ENCODE peak calls at places on chromosomes 5 and 9, in ten cellular contexts. N, O, W, M, J, K, Y, Z, U and V are unnamed samples. For H3K4me1, the result is how much of the 10 kb centered on the place peaks cover.

GRCh38 chr5:584846-585245 is 27.3 kb upstream of the CEP72 start:
- DNase-seq in O (no peak), W (no peak), M (no peak), J (no peak), Z (no peak), N (no peak), K (no peak), U (no peak), Y (no peak), V (no peak)

GRCh38 chr9:88477300-88477751 is 57.7 kb upstream of the NXNL2 start:
- DNase-seq in N (no peak), U (no peak), M (no peak), W (no peak), J (no peak), K (peak), Z (peak), Y (no peak), O (no peak), V (no peak)

GRCh38 chr5:10536511-10536910 is 27.4 kb upstream of the ANKRD33B start:
- DNase-seq in Y (no peak), K (no peak), M (no peak), W (no peak), O (no peak), Z (no peak), J (no peak), N (no peak), U (no peak), V (no peak)

GRCh38 chr9:23073136-23073535 is 626.5 kb downstream of the DMRTA1 start:
- DNase-seq in M (no peak), O (no peak), Y (no peak), Z (no peak), J (no peak), K (no peak), W (no peak), U (no peak), N (no peak), V (no peak)

GRCh38 chr5:14790931-14791330 is 80.6 kb downstream of the ANKH start:
- DNase-seq in W (no peak), M (no peak), N (peak), Y (no peak), Z (no peak), J (no peak), K (no peak), U (no peak), O (no peak), V (no peak)

GRCh38 chr5:172223901-172224873 is 30.2 kb downstream of the EFCAB9 start:
- DNase-seq in N (no peak), U (no peak), M (peak), O (no peak), J (no peak), K (no peak), W (no peak), Y (no peak), Z (no peak), V (no peak)

GRCh38 chr5:57174850-57175525 is 1.1 kb downstream of the GPBP1 start:
- DNase-seq in Z (no peak), Y (no peak), U (no peak), M (peak), O (no peak), N (no peak), W (no peak), K (no peak), J (no peak), V (no peak)

GRCh38 chr5:155044591-155044990 is 31.0 kb downstream of the KIF4B start:
- DNase-seq in Z (no peak), M (no peak), U (no peak), J (no peak), Y (no peak), N (no peak), K (no peak), O (no peak), W (no peak), V (no peak)

GRCh38 chr9:105281926-105282325 is 37.5 kb downstream of the SLC44A1 start:
- DNase-seq in W (no peak), J (no peak), Y (no peak), O (no peak), K (no peak), N (no peak), M (no peak), U (no peak), Z (no peak), V (no peak)

GRCh38 chr9:91690540-91691249 is 259.3 kb downstream of the ROR2 start:
- DNase-seq in O (no peak), J (no peak), Z (no peak), N (no peak), Y (peak), M (no peak), U (no peak), K (no peak), W (no peak), V (peak)

GRCh38 chr9:89739531-89740315 is 134.9 kb downstream of the GADD45G start:
- DNase-seq in U (no peak), Z (no peak), N (no peak), J (no peak), K (no peak), O (no peak), Y (no peak), M (no peak), W (no peak), V (no peak)

GRCh38 chr9:90898229-90898628 is 96.6 kb downstream of the SYK start:
- DNase-seq in K (peak), J (no peak), Z (peak), M (no peak), N (no peak), W (no peak), U (no peak), O (no peak), Y (no peak), V (no peak)

GRCh38 chr5:138180183-138180782 is 1.4 kb downstream of the KIF20A start:
- DNase-seq in Z (peak), N (no peak), O (no peak), J (no peak), W (no peak), M (peak), Y (no peak), U (no peak), K (peak), V (no peak)

GRCh38 chr5:88279584-88279983 is 10.9 kb upstream of the TMEM161B start:
- DNase-seq in N (no peak), Z (no peak), U (no peak), Y (no peak), W (no peak), K (peak), M (no peak), O (no peak), J (no peak), V (no peak)

GRCh38 chr5:135242496-135243193 is 156.4 kb downstream of the MACROH2A1 start:
- DNase-seq in J (peak), U (peak), M (no peak), W (peak), O (peak), K (peak), Z (peak), Y (no peak), N (peak), V (peak)

GRCh38 chr9:131179561-131180219 is 54.3 kb downstream of the NUP214 start:
- DNase-seq in N (no peak), Y (no peak), W (no peak), M (no peak), Z (peak), U (no peak), J (no peak), O (no peak), K (peak), V (no peak)

GRCh38 chr5:143052967-143053682 is 282.9 kb downstream of the ARHGAP26 start:
- DNase-seq in Y (no peak), M (no peak), N (no peak), Z (no peak), J (no peak), O (no peak), U (no peak), W (no peak), K (no peak), V (no peak)

GRCh38 chr5:96087939-96088338 is 126.3 kb upstream of the ELL2 start:
- DNase-seq in U (no peak), N (no peak), K (no peak), Y (no peak), J (no peak), M (no peak), W (no peak), O (no peak), Z (no peak), V (no peak)

GRCh38 chr9:36793277-36793676 is 220.6 kb downstream of the MELK start:
- DNase-seq in W (no peak), K (no peak), N (no peak), U (no peak), Y (no peak), J (no peak), M (no peak), O (no peak), Z (no peak), V (no peak)

GRCh38 chr5:5165541-5166002 is 25.4 kb downstream of the ADAMTS16 start:
- DNase-seq in Y (no peak), O (no peak), K (no peak), N (no peak), J (no peak), W (no peak), Z (peak), M (no peak), U (no peak), V (no peak)

GRCh38 chr9:69174645-69175487 is 789 bp downstream of the TJP2 start:
- DNase-seq in W (peak), U (peak), N (peak), M (peak), Z (peak), J (peak), Y (peak), K (peak), O (peak), V (peak)

GRCh38 chr5:138448481-138449398 is 9.9 kb downstream of the REEP2 start:
- DNase-seq in M (no peak), N (no peak), J (no peak), W (no peak), U (no peak), O (no peak), Z (peak), K (peak), Y (no peak), V (no peak)

GRCh38 chr9:16133556-16134227 is 580.8 kb downstream of the CCDC171 start:
- DNase-seq in M (peak), J (peak), W (no peak), U (peak), O (no peak), Z (peak), N (peak), K (peak), Y (peak), V (no peak)

GRCh38 chr5:155082401-155082800 is 68.8 kb downstream of the KIF4B start:
- DNase-seq in W (no peak), M (no peak), N (no peak), O (no peak), Z (peak), J (no peak), K (peak), Y (no peak), U (no peak), V (no peak)

GRCh38 chr9:32579706-32580331 is 6.9 kb upstream of the NDUFB6 start:
- DNase-seq in O (peak), K (peak), Z (peak), U (peak), N (peak), W (peak), J (peak), Y (peak), M (peak), V (peak)

GRCh38 chr5:67303356-67303755 is 106.8 kb upstream of the CD180 start:
- DNase-seq in O (no peak), U (no peak), M (no peak), K (peak), Y (no peak), W (no peak), J (no peak), Z (peak), N (no peak), V (no peak)

GRCh38 chr9:70883056-70883455 is 238.4 kb downstream of the TRPM3 start:
- DNase-seq in N (no peak), M (no peak), K (peak), U (no peak), W (no peak), Y (no peak), O (no peak), J (no peak), Z (peak), V (no peak)

GRCh38 chr5:132389453-132390286 is 20.2 kb downstream of the SLC22A5 start:
- DNase-seq in Z (peak), W (peak), Y (no peak), U (no peak), K (peak), N (peak), M (no peak), O (peak), J (peak), V (no peak)

GRCh38 chr9:90552317-90552716 is 90.3 kb downstream of the DIRAS2 start:
- DNase-seq in K (no peak), Y (no peak), W (no peak), J (no peak), N (no peak), O (no peak), U (no peak), Z (no peak), M (no peak), V (no peak)

GRCh38 chr5:5179079-5179478 is 38.9 kb downstream of the ADAMTS16 start:
- DNase-seq in O (no peak), K (no peak), J (no peak), U (no peak), Y (no peak), M (no peak), Z (no peak), N (no peak), W (no peak), V (no peak)

GRCh38 chr5:1788828-1789227 is 10.8 kb downstream of the MRPL36 start:
- DNase-seq in Z (no peak), N (peak), J (no peak), O (peak), U (no peak), K (no peak), M (peak), Y (no peak), W (peak), V (no peak)

GRCh38 chr9:136593581-136593980 is 47.7 kb upstream of the NOTCH1 start:
- DNase-seq in M (no peak), Y (no peak), O (no peak), J (no peak), W (no peak), Z (no peak), K (no peak), N (no peak), U (no peak), V (no peak)
- H3K4me1 ChIP-seq in M (under half), Y (under half), O (under half), J (under half), W (under half), Z (under half), K (under half), N (under half), U (under half), V (under half)

GRCh38 chr5:173884402-173885053 is 3.6 kb upstream of the CPEB4 start:
- DNase-seq in K (no peak), W (no peak), O (no peak), N (peak), Z (no peak), Y (no peak), M (no peak), J (peak), U (no peak), V (no peak)
- H3K27ac ChIP-seq in K (no peak), W (no peak), O (no peak), N (peak), Z (no peak), Y (no peak), M (no peak), J (peak), U (no peak), V (no peak)

GRCh38 chr9:134643306-134643705 is 1.7 kb downstream of the COL5A1 start:
- DNase-seq in Z (peak), W (peak), Y (no peak), J (no peak), U (no peak), M (peak), K (peak), N (no peak), O (peak), V (no peak)

GRCh38 chr9:134641173-134641985 is at the start of gene COL5A1:
- DNase-seq in M (peak), W (peak), Z (peak), O (peak), U (peak), Y (peak), K (peak), N (peak), J (peak), V (peak)

GRCh38 chr9:134640491-134641172 is 971 bp upstream of the COL5A1 start:
- DNase-seq in U (no peak), K (no peak), N (no peak), Y (no peak), M (peak), W (no peak), J (no peak), O (no peak), Z (no peak), V (no peak)

GRCh38 chr9:134641989-134642384 is 384 bp downstream of the COL5A1 start:
- DNase-seq in O (no peak), J (no peak), Y (no peak), N (no peak), K (no peak), U (no peak), W (no peak), Z (no peak), M (peak), V (no peak)

GRCh38 chr9:134642385-134643181 is 980 bp downstream of the COL5A1 start:
- DNase-seq in K (peak), Z (peak), W (peak), Y (no peak), J (peak), O (peak), U (peak), M (peak), N (peak), V (peak)
- TF ChIP-seq CTCF in K (peak), Z (peak), W (no peak), Y (no peak), J (no peak), O (no peak), U (no peak), M (peak), N (no peak), V (peak)

GRCh38 chr5:38722918-38723317 is 122.9 kb upstream of the OSMR start:
- DNase-seq in K (no peak), Z (peak), O (no peak), M (no peak), N (no peak), W (no peak), U (peak), Y (no peak), J (no peak), V (no peak)
- H3K4me1 ChIP-seq in K (under half), Z (under half), O (under half), M (half or more), N (under half), W (under half), U (under half), Y (under half), J (under half), V (under half)

DNA sequence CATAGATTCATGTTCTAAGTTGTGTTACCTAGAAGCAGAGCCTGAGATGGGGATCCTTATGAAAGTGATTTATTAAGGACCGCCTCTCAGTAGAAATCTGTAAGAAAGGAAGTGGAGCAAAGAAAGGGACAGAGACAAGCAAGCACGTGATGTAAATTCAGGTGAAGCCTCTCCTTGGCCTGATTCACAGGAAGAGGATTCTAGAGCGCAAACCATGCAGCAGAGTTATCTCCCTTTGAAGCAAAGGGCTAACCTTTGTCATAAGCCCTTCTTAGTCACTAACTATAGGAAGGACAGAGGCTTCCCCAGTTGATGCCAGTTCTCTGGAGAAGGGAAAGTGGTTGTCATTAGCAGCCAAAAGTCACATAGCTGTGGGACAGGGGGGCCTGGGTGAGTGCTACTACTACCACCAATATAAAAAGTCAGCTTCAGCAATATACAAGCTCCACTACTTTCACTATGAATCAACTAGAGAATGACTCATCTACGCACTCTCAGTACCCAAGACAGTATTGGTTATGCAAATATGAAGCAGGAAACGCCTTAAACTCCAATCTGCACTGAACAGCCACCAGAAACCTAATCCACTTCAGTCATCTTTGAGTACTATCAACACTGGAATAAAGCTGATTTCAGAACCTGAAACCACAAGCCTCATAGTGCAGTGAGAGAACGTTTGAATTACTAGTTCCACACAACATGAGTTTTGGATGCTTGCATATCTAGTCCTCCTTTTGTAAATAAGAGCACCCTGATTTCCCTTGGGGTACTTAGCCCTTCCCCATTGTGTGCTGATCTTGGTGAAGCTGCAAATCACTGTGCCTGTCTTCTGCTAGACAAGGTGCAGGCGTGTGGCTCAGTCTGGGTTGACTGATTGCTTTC is 162.7 kb downstream of the ZNF608 start:
- DNase-seq in W (no peak), Y (no peak), Z (peak), J (peak), O (no peak), N (no peak), M (no peak), K (peak), U (no peak), V (no peak)
- H3K27ac ChIP-seq in W (no peak), Y (no peak), Z (no peak), J (no peak), O (no peak), N (peak), M (no peak), K (no peak), U (no peak), V (no peak)

DNA sequence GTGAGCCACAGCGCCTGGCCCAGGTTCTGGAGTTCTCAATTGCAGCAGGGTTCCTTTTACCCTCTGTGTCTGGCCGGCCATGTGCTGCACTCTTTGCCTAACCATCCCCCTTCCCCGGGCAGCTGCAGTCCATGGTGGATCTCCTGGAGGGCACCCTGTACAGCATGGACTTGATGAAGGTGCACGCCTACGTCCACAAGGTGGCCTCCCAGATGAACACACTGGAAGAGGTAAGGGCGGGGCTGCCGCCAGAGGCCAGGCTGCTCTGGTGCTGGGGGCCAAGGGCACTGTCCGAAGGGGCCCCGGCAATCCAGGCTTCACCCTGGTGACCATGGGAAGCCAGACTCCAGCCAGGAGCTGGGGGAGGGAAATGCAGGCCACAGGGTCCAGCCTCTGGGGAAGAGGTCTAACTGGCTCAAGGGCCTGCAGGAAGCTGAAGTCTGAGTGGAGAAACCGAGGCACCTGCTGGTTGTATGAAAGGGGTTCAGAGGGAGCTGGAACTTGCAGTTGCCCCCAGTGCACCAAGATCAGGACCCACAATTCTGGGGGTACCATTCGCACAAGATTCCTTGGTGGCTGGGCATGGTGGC is 18.1 kb downstream of the OLFML2A start:
- DNase-seq in O (no peak), M (no peak), W (no peak), J (no peak), N (no peak), Y (no peak), U (no peak), Z (no peak), K (no peak), V (no peak)
- TF ChIP-seq CTCF in O (no peak), M (no peak), W (peak), J (peak), N (peak), Y (no peak), U (no peak), Z (no peak), K (no peak), V (no peak)

GRCh38 chr9:93059097-93059959 is 827 bp downstream of the SUSD3 start:
- DNase-seq in N (peak), Y (no peak), K (no peak), Z (no peak), J (no peak), U (no peak), O (no peak), W (no peak), M (no peak), V (no peak)
- H3K4me1 ChIP-seq in N (under half), Y (under half), K (under half), Z (under half), J (under half), U (under half), O (under half), W (under half), M (under half), V (under half)

GRCh38 chr9:94826044-94826443 is 99.5 kb downstream of the AOPEP start:
- DNase-seq in W (no peak), Y (no peak), N (no peak), Z (no peak), M (no peak), K (no peak), U (no peak), J (peak), O (no peak), V (no peak)

GRCh38 chr9:94829380-94830070 is 103.0 kb downstream of the AOPEP start:
- DNase-seq in J (peak), W (no peak), Z (no peak), O (no peak), Y (no peak), N (no peak), K (no peak), M (no peak), U (no peak), V (no peak)

GRCh38 chr9:94825620-94825958 is 99.1 kb downstream of the AOPEP start:
- DNase-seq in Y (no peak), K (no peak), W (no peak), U (no peak), O (no peak), J (peak), Z (no peak), M (no peak), N (no peak), V (no peak)

GRCh38 chr9:94826644-94827410 is 100.3 kb downstream of the AOPEP start:
- DNase-seq in Z (no peak), O (no peak), W (no peak), Y (no peak), J (no peak), N (no peak), K (no peak), M (peak), U (no peak), V (no peak)

GRCh38 chr9:94827584-94828304 is 101.2 kb downstream of the AOPEP start:
- DNase-seq in O (no peak), J (peak), Y (no peak), W (no peak), M (no peak), Z (peak), K (peak), U (peak), N (no peak), V (no peak)
- H3K27ac ChIP-seq in O (peak), J (peak), Y (no peak), W (peak), M (no peak), Z (no peak), K (peak), U (peak), N (peak), V (peak)